ENCODE peak calls at places on chromosomes 6 and 20, in ten cellular contexts. X is RWPE1; I is HEK293T; O is heart right ventricle; C is NCI-H1092 treated with DMSO at 0.1 percent for 48 hours; Y is psoas muscle; M is Calu3; P is effector CD4-positive, alpha-beta T cell; U is left lung; L is activated effector memory CD4-positive, alpha-beta T cell treated with Interleukin-2 at 50 U/mL for 16 hours. Z is an unnamed sample.
A peak's percentile ranks its signal among the peaks of the same experiment; 100 is the strongest.

GRCh38 chr6:7052441-7052936 is 55.3 kb upstream of the RREB1 start:
- DNase-seq in Y (peak; percentile 79), M (peak; percentile 36), P (no peak), O (peak; percentile 63), U (peak; percentile 68), X (no peak), I (peak; percentile 34), C (peak; percentile 3), L (no peak), Z (no peak)

GRCh38 chr20:49570828-49571552 is 3.1 kb upstream of the PTGIS start:
- DNase-seq in O (no peak), C (no peak), U (no peak), Y (no peak), X (no peak), M (no peak), P (no peak), L (no peak), I (no peak), Z (no peak)

GRCh38 chr20:10495173-10495572 is 60.1 kb downstream of the SLX4IP start:
- DNase-seq in M (no peak), P (no peak), C (no peak), U (no peak), I (no peak), Y (no peak), L (no peak), O (no peak), X (no peak), Z (no peak)

GRCh38 chr6:150090328-150090727 is 21.4 kb upstream of the ULBP3 start:
- DNase-seq in U (no peak), X (no peak), I (no peak), L (no peak), O (no peak), P (no peak), Y (no peak), C (no peak), M (no peak), Z (no peak)

GRCh38 chr6:131592935-131593334 is 19.9 kb downstream of the ARG1 start:
- DNase-seq in X (no peak), O (no peak), M (no peak), C (no peak), Y (no peak), I (no peak), U (no peak), L (no peak), P (no peak), Z (no peak)

GRCh38 chr6:21836772-21837460 is 243.4 kb downstream of the SOX4 start:
- DNase-seq in X (no peak), P (no peak), U (no peak), L (no peak), I (no peak), M (no peak), O (no peak), Y (no peak), C (no peak), Z (no peak)

GRCh38 chr6:143054329-143054728 is 6.4 kb upstream of the AIG1 start:
- DNase-seq in M (no peak), C (no peak), U (no peak), P (no peak), X (no peak), I (no peak), Y (no peak), O (no peak), L (no peak), Z (no peak)

GRCh38 chr20:63232235-63233060 is 3.3 kb upstream of the BIRC7 start:
- DNase-seq in M (peak; percentile 67), U (no peak), O (peak; percentile 1), C (no peak), L (no peak), I (no peak), X (peak; percentile 55), Y (no peak), P (no peak), Z (no peak)

GRCh38 chr6:33199687-33200233 is 705 bp downstream of the RXRB start:
- DNase-seq in M (no peak), O (peak; percentile 78), I (no peak), X (peak; percentile 80), Y (no peak), U (no peak), L (peak; percentile 63), P (peak; percentile 59), C (no peak), Z (no peak)

GRCh38 chr6:125254321-125254720 is 47.4 kb downstream of the HDDC2 start:
- DNase-seq in U (no peak), L (no peak), I (no peak), P (no peak), Y (no peak), O (no peak), M (no peak), C (no peak), X (no peak), Z (no peak)

GRCh38 chr20:9071976-9072726 is 3.3 kb downstream of the PLCB4 start:
- DNase-seq in U (no peak), I (no peak), C (no peak), M (no peak), P (no peak), Y (no peak), L (no peak), X (no peak), O (no peak), Z (no peak)

GRCh38 chr6:113694278-113695077 is 162.7 kb upstream of the MARCKS start:
- DNase-seq in M (no peak), X (no peak), Y (no peak), P (no peak), L (no peak), U (no peak), O (no peak), C (no peak), I (no peak), Z (no peak)

GRCh38 chr6:94956910-94957309 is 620.4 kb upstream of the MANEA start:
- DNase-seq in O (no peak), X (no peak), C (no peak), L (no peak), U (no peak), M (no peak), Y (no peak), I (no peak), P (no peak), Z (no peak)

GRCh38 chr20:18005170-18005989 is 36.6 kb downstream of the MGME1 start:
- DNase-seq in C (no peak), M (no peak), X (peak; percentile 21), P (no peak), Y (no peak), U (no peak), I (no peak), L (no peak), O (no peak), Z (no peak)

GRCh38 chr6:61711849-61712248 is 574.2 kb downstream of the KHDRBS2 start:
- DNase-seq in I (no peak), X (no peak), L (no peak), M (no peak), Y (no peak), P (no peak), O (no peak), C (no peak), U (no peak), Z (no peak)

GRCh38 chr20:50695144-50695872 is 4.0 kb upstream of the RIPOR3 start:
- DNase-seq in L (no peak), U (no peak), O (no peak), Y (peak; percentile 36), C (no peak), X (no peak), M (no peak), P (no peak), I (no peak), Z (no peak)

GRCh38 chr6:42165016-42165415 is 8.1 kb upstream of the GUCA1A start:
- DNase-seq in Y (no peak), I (no peak), O (no peak), L (no peak), C (no peak), P (no peak), X (no peak), U (no peak), M (no peak), Z (no peak)

GRCh38 chr20:60203451-60203850 is 245.2 kb downstream of the CDH26 start:
- DNase-seq in C (no peak), M (no peak), I (no peak), X (peak; percentile 82), Y (no peak), L (no peak), O (no peak), P (no peak), U (no peak), Z (no peak)

GRCh38 chr20:33653218-33653899 is 8.8 kb upstream of the C20orf144 start:
- DNase-seq in C (peak; percentile 89), M (peak; percentile 84), I (peak; percentile 82), P (no peak), U (no peak), O (no peak), L (no peak), Y (no peak), X (peak; percentile 85), Z (peak; percentile 51)

GRCh38 chr20:8454137-8454712 is 322.2 kb downstream of the PLCB1 start:
- DNase-seq in O (no peak), I (peak; percentile 50), P (no peak), L (no peak), X (peak; percentile 55), U (no peak), Y (no peak), M (no peak), C (peak; percentile 46), Z (no peak)

GRCh38 chr6:157667211-157668033 is 155.6 kb upstream of the SNX9 start:
- DNase-seq in Y (no peak), M (peak; percentile 44), O (no peak), P (peak; percentile 34), I (peak; percentile 84), X (peak; percentile 77), C (peak; percentile 72), L (peak; percentile 18), U (no peak), Z (no peak)

GRCh38 chr6:101918476-101918875 is 525.0 kb downstream of the GRIK2 start:
- DNase-seq in I (no peak), Y (no peak), M (no peak), X (no peak), L (no peak), U (no peak), C (no peak), O (no peak), P (no peak), Z (no peak)